ENCODE peak calls at places on chromosome 12, in five cellular contexts. Z, U, L, N and B are unnamed samples.

GRCh38 chr12:10501031-10501430 is 4.7 kb upstream of the EIF2S3B start:
- DNase-seq in Z (peak), U (peak), L (no peak), N (no peak), B (peak)

GRCh38 chr12:65740873-65741600 is 83.2 kb upstream of the HMGA2 start:
- DNase-seq in Z (peak), U (no peak), L (peak), N (peak), B (peak)

GRCh38 chr12:50621435-50622304 is 116.9 kb downstream of the DIP2B start:
- DNase-seq in Z (no peak), U (no peak), L (no peak), N (no peak), B (no peak)

GRCh38 chr12:59388176-59388575 is 207.7 kb upstream of the SLC16A7 start:
- DNase-seq in Z (no peak), U (no peak), L (no peak), N (no peak), B (no peak)

GRCh38 chr12:96073346-96074336 is 38.3 kb upstream of the LTA4H start:
- DNase-seq in Z (peak), U (no peak), L (no peak), N (no peak), B (peak)

GRCh38 chr12:66188584-66189475 is at the start of gene IRAK3:
- DNase-seq in Z (peak), U (no peak), L (peak), N (no peak), B (peak)

GRCh38 chr12:122079532-122080081 is 1.1 kb downstream of the MLXIP start:
- DNase-seq in Z (no peak), U (no peak), L (no peak), N (no peak), B (peak)

GRCh38 chr12:21354641-21355040 is 18.1 kb upstream of the IAPP start:
- DNase-seq in Z (no peak), U (no peak), L (no peak), N (no peak), B (no peak)

GRCh38 chr12:28253175-28253641 is 63.0 kb downstream of the CCDC91 start:
- DNase-seq in Z (no peak), U (no peak), L (no peak), N (no peak), B (no peak)

GRCh38 chr12:74514098-74514872 is 23.4 kb upstream of the ATXN7L3B start:
- DNase-seq in Z (no peak), U (no peak), L (no peak), N (no peak), B (no peak)

GRCh38 chr12:75862692-75863471 is 168.7 kb downstream of the PHLDA1 start:
- DNase-seq in Z (peak), U (peak), L (no peak), N (no peak), B (no peak)

GRCh38 chr12:47557401-47557800 is 148.4 kb downstream of the RPAP3 start:
- DNase-seq in Z (no peak), U (no peak), L (no peak), N (no peak), B (no peak)

GRCh38 chr12:88501976-88502938 is 78.0 kb downstream of the KITLG start:
- DNase-seq in Z (no peak), U (no peak), L (no peak), N (no peak), B (no peak)

GRCh38 chr12:63068857-63069442 is 82.1 kb downstream of the AVPR1A start:
- DNase-seq in Z (peak), U (peak), L (no peak), N (peak), B (peak)

GRCh38 chr12:65962921-65963883 is 138.9 kb downstream of the HMGA2 start:
- DNase-seq in Z (peak), U (peak), L (peak), N (no peak), B (peak)

GRCh38 chr12:53105256-53105655 is 2.0 kb downstream of the SOAT2 start:
- DNase-seq in Z (no peak), U (no peak), L (no peak), N (no peak), B (no peak)

GRCh38 chr12:57233357-57234232 is 4.1 kb downstream of the SHMT2 start:
- DNase-seq in Z (no peak), U (no peak), L (no peak), N (no peak), B (no peak)

GRCh38 chr12:113063396-113064350 is 7.1 kb downstream of the DTX1 start:
- DNase-seq in Z (no peak), U (no peak), L (no peak), N (no peak), B (no peak)

GRCh38 chr12:6943387-6943718 is 263 bp upstream of the RNU7-1 start:
- DNase-seq in Z (peak), U (peak), L (peak), N (peak), B (peak)

GRCh38 chr12:1006255-1006654 is 15.2 kb downstream of the ERC1 start:
- DNase-seq in Z (no peak), U (no peak), L (no peak), N (no peak), B (no peak)

GRCh38 chr12:46480724-46481123 is 108.2 kb upstream of the SLC38A2 start:
- DNase-seq in Z (no peak), U (no peak), L (no peak), N (no peak), B (no peak)

GRCh38 chr12:53205747-53206146 is 1.3 kb downstream of the ITGB7 start:
- DNase-seq in Z (no peak), U (no peak), L (no peak), N (no peak), B (peak)

GRCh38 chr12:130300090-130300489 is 37.6 kb upstream of the PIWIL1 start:
- DNase-seq in Z (no peak), U (no peak), L (no peak), N (no peak), B (no peak)

GRCh38 chr12:124632510-124632909 is 65.1 kb upstream of the NCOR2 start:
- DNase-seq in Z (peak), U (no peak), L (no peak), N (peak), B (no peak)

GRCh38 chr12:88375301-88375959 is 204.8 kb downstream of the KITLG start:
- DNase-seq in Z (no peak), U (no peak), L (no peak), N (no peak), B (no peak)

GRCh38 chr12:1330475-1330827 is 263.9 kb downstream of the FBXL14 start:
- DNase-seq in Z (no peak), U (no peak), L (no peak), N (no peak), B (no peak)

GRCh38 chr12:124764451-124764850 is 99.2 kb downstream of the SCARB1 start:
- DNase-seq in Z (peak), U (no peak), L (peak), N (peak), B (peak)

GRCh38 chr12:111298583-111299436 is 70.1 kb downstream of the PHETA1 start:
- DNase-seq in Z (peak), U (peak), L (peak), N (peak), B (peak)

GRCh38 chr12:82695531-82695930 is 8.8 kb downstream of the TMTC2 start:
- DNase-seq in Z (no peak), U (no peak), L (no peak), N (no peak), B (peak)
- TF ChIP-seq POLR2A in Z (no peak), U (no peak), L (no peak), N (no peak), B (no peak)

GRCh38 chr12:92330654-92331053 is 185.0 kb upstream of the BTG1 start:
- DNase-seq in Z (no peak), U (no peak), L (no peak), N (no peak), B (no peak)

GRCh38 chr12:92326877-92327276 is 181.2 kb upstream of the BTG1 start:
- DNase-seq in Z (no peak), U (no peak), L (no peak), N (no peak), B (no peak)

GRCh38 chr12:92324849-92325500 is 179.3 kb upstream of the BTG1 start:
- DNase-seq in Z (no peak), U (no peak), L (no peak), N (no peak), B (no peak)
- TF ChIP-seq MAX in Z (no peak), U (no peak), L (no peak), N (no peak), B (no peak)

DNA sequence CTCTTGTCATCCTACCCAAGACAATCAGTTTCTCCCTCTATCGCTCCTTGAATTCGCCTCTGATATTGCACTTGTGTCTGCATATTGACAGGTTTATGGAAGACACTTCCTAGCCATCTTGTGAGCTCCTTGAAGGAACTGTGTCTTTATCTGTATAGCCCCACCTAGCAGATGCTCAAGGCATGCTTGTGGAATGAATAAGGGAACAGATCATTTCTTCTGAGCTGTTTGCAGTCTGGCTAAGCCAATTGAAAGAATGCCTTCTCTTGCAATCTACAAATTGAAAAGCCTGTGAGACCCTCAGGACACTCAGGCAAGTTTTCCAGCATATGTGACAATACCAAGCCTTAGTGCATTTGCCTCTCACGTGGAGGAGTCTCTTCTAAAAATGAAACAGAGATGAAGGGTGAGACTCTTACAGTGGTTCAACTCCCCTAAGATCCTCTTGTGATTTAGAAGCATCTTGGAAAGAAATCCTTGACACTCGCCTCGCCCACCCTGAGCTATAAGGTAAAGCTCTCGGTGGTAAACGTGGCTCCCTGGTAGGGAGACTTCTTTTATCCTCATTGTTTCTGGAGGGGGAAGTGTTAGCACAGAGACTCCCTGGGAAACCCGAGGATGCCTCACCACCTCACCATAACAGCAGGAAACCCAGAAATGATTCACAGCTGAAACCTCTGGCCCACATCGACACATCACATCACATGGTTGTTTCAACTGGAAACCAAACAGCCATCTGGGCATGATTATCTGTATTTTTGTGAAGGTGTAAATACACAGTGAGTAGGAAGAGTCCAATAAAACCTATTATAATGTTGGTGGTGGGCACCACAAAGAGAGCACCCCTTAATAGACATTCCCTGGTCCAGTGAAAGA is 112.3 kb upstream of the BCL2L14 start:
- DNase-seq in Z (peak), U (no peak), L (peak), N (no peak), B (peak)
- TF ChIP-seq CTCF in Z (no peak), U (no peak), L (no peak), N (no peak), B (no peak)

GRCh38 chr12:3308063-3308462 is 182.9 kb upstream of the PRMT8 start:
- DNase-seq in Z (no peak), U (no peak), L (no peak), N (no peak), B (no peak)
- TF ChIP-seq POLR2A in Z (no peak), U (no peak), L (no peak), N (no peak), B (no peak)

DNA sequence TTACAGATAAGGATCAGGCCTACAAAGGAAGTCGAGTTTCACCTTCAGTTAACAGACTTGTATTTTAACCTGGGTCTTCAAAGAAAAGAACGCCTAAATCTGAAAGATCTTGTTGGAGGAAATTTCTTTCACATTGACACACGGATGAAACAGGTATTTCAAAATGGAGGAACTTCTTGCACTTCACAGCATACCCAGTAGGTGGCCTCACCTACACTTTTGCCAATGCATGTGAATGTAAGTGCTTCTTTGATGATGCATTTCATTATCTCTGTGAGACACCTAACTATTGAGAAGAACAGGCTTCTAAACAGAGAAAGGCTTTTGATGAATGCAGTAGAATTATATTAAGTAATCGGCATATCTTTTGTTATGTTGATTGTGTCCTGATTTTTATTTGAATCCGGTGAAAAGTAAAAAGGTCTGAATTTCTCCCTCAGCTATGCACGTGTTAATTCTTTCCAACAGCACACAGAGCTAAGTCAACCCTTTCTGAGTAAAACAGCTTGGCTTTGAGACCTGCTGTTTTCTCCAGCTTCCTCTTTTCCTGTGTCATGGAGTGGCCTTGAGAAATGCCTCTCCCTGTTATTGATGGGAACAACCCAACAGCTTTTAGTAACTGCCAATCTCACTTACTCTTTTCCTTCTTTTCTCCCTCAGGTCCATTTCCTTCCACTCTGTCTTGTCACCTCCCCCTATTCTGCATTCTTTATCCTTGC is 399.0 kb downstream of the NAV3 start:
- DNase-seq in Z (peak), U (peak), L (peak), N (peak), B (peak)
- TF ChIP-seq MAX in Z (no peak), U (no peak), L (peak), N (no peak), B (no peak)

DNA sequence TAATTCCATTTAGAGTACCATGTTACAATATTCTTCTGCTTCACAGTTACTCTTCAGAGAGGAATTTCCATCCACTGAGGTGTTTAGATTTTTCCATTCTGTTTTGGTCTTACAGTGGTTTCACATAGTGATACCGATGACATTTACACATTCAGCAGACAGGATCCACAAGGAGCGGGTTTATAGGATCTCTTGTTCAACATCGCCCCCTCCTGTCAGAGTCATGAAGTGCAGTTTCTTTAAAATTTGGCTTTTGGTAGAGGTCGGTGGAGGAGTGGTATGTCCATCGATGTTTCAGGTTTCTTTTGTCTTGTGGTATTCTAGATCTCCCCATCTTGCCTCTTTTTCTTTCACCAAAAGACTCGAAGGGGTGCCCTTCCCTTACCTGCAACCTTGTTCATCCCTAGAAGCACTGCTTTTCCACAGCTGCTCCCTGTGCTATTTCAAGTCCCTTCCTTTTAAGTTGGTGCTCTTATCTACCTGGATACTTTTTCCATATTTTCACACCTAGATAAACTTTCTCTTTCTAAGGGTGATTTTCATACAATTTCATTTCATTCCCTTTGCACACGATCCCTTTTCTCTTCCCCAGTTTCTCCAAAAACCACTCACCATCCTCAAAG is 181.3 kb downstream of the ITPR2 start:
- DNase-seq in Z (peak), U (peak), L (peak), N (peak), B (peak)
- TF ChIP-seq CTCF in Z (peak), U (peak), L (peak), N (peak), B (peak)

GRCh38 chr12:68808388-68809189 is 612 bp downstream of the MDM2 start:
- DNase-seq in Z (peak), U (peak), L (peak), N (peak), B (peak)
- TF ChIP-seq POLR2A in Z (peak), U (no peak), L (no peak), N (peak), B (no peak)